ENCODE peak calls at places on chromosome 1, in six cellular contexts. U is right lobe of liver, E is AG04450, P is psoas muscle, Z is PC-3, R is astrocyte. H is an unnamed sample. For H3K9me3, the result is how much of the 10 kb centered on the place peaks cover.

GRCh38 chr1:219149185-219149584 is 24.5 kb upstream of the LYPLAL1 start:
- DNase-seq in Z (no peak), U (no peak), E (no peak), R (no peak), P (no peak), H (no peak)

GRCh38 chr1:93448292-93448982 is 519 bp downstream of the FNBP1L start:
- DNase-seq in R (peak), P (peak), E (no peak), Z (peak), U (peak), H (no peak)

GRCh38 chr1:14190508-14190907 is 408.0 kb upstream of the KAZN start:
- DNase-seq in U (no peak), R (peak), Z (peak), P (no peak), E (no peak), H (no peak)

GRCh38 chr1:40532844-40533424 is 1.5 kb downstream of the ZNF684 start:
- DNase-seq in R (peak), Z (peak), E (no peak), P (no peak), U (no peak), H (no peak)

GRCh38 chr1:226664413-226665101 is 74.5 kb downstream of the ITPKB start:
- DNase-seq in P (peak), U (no peak), R (peak), E (peak), Z (peak), H (no peak)

GRCh38 chr1:100360790-100361232 is 8.5 kb downstream of the CDC14A start:
- DNase-seq in P (no peak), R (peak), E (no peak), U (no peak), Z (no peak), H (no peak)

GRCh38 chr1:114350731-114351445 is 160.1 kb downstream of the TRIM33 start:
- DNase-seq in R (no peak), P (no peak), Z (no peak), U (no peak), E (no peak), H (peak)

GRCh38 chr1:55420866-55421265 is 205.7 kb upstream of the USP24 start:
- DNase-seq in Z (no peak), R (peak), E (no peak), P (no peak), U (no peak), H (no peak)

GRCh38 chr1:109498161-109498801 is 4.4 kb downstream of the CYB561D1 start:
- DNase-seq in P (no peak), U (no peak), E (no peak), R (no peak), Z (peak), H (no peak)

GRCh38 chr1:30397576-30397975 is 325.8 kb downstream of the MATN1 start:
- DNase-seq in R (no peak), Z (no peak), P (no peak), E (no peak), U (no peak), H (no peak)

GRCh38 chr1:230620666-230621065 is 21.6 kb upstream of the COG2 start:
- DNase-seq in E (no peak), Z (no peak), R (no peak), U (no peak), P (no peak), H (no peak)
- H3K9me3 ChIP-seq in E (under half), Z (under half), R (under half), U (under half), P (under half), H (under half)

DNA sequence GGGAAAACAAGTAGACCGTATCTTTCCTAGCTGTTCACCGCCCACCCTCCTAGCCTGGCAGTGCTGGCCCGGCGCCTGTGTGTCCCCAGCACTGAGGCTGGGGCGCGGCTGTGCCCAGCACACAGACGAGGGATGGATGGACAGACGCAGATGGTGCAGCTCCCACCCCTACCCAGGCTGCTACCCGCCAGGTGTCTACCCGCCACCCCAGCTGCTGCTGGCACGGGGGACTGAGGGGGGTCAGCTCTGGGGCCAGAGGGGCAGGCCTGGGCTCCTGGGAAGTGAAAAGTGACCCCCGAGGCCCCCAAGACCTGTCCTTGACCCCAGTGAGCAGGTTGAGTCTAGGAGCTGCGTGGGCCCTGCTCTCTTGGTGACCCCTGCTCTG is 2.9 kb upstream of the VWA1 start:
- DNase-seq in E (no peak), P (no peak), R (no peak), Z (no peak), U (peak), H (no peak)
- H3K27ac ChIP-seq in E (no peak), P (peak), R (no peak), Z (peak), U (peak), H (peak)

GRCh38 chr1:6310116-6310848 is 49.4 kb upstream of the GPR153 start:
- DNase-seq in U (no peak), R (no peak), E (no peak), Z (no peak), P (no peak), H (no peak)

GRCh38 chr1:6307099-6307498 is 46.2 kb upstream of the GPR153 start:
- DNase-seq in U (no peak), R (peak), Z (no peak), E (no peak), P (no peak), H (no peak)

GRCh38 chr1:6308449-6308848 is 47.6 kb upstream of the GPR153 start:
- DNase-seq in U (no peak), R (no peak), E (no peak), P (no peak), Z (no peak), H (no peak)

GRCh38 chr1:6313382-6314265 is 52.7 kb upstream of the GPR153 start:
- DNase-seq in R (no peak), U (no peak), E (no peak), P (no peak), Z (no peak), H (no peak)

GRCh38 chr1:6309550-6309949 is 48.7 kb upstream of the GPR153 start:
- DNase-seq in Z (no peak), R (no peak), U (no peak), E (no peak), P (no peak), H (no peak)
- H3K9me3 ChIP-seq in Z (under half), R (under half), U (under half), E (under half), P (under half), H (under half)

GRCh38 chr1:225468270-225469020 is 40.6 kb upstream of the LBR start:
- DNase-seq in R (no peak), U (no peak), P (no peak), E (no peak), Z (no peak), H (no peak)
- H3K27ac ChIP-seq in R (no peak), U (peak), P (peak), E (no peak), Z (no peak), H (peak)

H was measured in vagina.